ENCODE peak calls at places on chromosomes 13 and 19, in nine cellular contexts. P is HFF-Myc, A is thyroid gland, X is fibroblast of pulmonary artery, O is tibial nerve, E is epithelial cell of esophagus, C is adrenal gland, Q is PC-3, B is AG09309. M is an unnamed sample.
A peak's percentile ranks its signal among the peaks of the same experiment; 100 is the strongest.

GRCh38 chr13:102405499-102406079 is 3.7 kb upstream of the FGF14 start:
- DNase-seq in X (peak; percentile 17), A (no peak), B (no peak), P (no peak), Q (peak; percentile 6), E (peak; percentile 47), O (no peak), C (no peak), M (peak; percentile 9)

GRCh38 chr13:59250276-59250990 is 913.3 kb downstream of the DIAPH3 start:
- DNase-seq in O (no peak), C (no peak), A (no peak), X (no peak), E (no peak), B (no peak), Q (no peak), P (no peak), M (no peak)

GRCh38 chr13:61148691-61149332 is 266.8 kb downstream of the PCDH20 start:
- DNase-seq in P (no peak), E (no peak), X (peak; percentile 14), B (no peak), A (no peak), C (peak; percentile 44), O (no peak), Q (no peak), M (no peak)

GRCh38 chr13:111396457-111396856 is 76.0 kb downstream of the TEX29 start:
- DNase-seq in Q (no peak), E (no peak), O (no peak), P (no peak), X (no peak), B (no peak), C (no peak), A (no peak), M (no peak)

GRCh38 chr19:48918801-48919247 is 14.7 kb upstream of the DHDH start:
- DNase-seq in E (no peak), B (no peak), C (no peak), A (no peak), Q (peak; percentile 15), P (no peak), O (no peak), X (peak; percentile 16), M (no peak)

GRCh38 chr13:39148513-39148961 is 110.3 kb downstream of the NHLRC3 start:
- DNase-seq in A (no peak), P (no peak), O (peak; percentile 43), X (peak; percentile 57), E (peak; percentile 94), Q (no peak), C (no peak), B (peak; percentile 44), M (peak; percentile 68)

GRCh38 chr13:23443110-23443509 is 9.6 kb upstream of the SACS start:
- DNase-seq in O (no peak), Q (no peak), P (no peak), C (no peak), E (no peak), A (no peak), B (no peak), X (no peak), M (no peak)

GRCh38 chr19:366205-366783 is 21.7 kb upstream of the MIER2 start:
- DNase-seq in X (no peak), B (no peak), P (no peak), C (no peak), O (no peak), E (no peak), Q (no peak), A (no peak), M (no peak)

GRCh38 chr13:45292176-45292575 is 48.8 kb downstream of the TPT1 start:
- DNase-seq in O (no peak), C (no peak), X (no peak), A (no peak), E (peak; percentile 79), P (no peak), B (no peak), Q (peak; percentile 70), M (no peak)

GRCh38 chr13:104357174-104357573 is 1291.0 kb upstream of the SLC10A2 start:
- DNase-seq in P (no peak), C (no peak), A (no peak), O (no peak), B (no peak), E (peak; percentile 7), Q (no peak), X (peak; percentile 19), M (peak; percentile 0)

DNA sequence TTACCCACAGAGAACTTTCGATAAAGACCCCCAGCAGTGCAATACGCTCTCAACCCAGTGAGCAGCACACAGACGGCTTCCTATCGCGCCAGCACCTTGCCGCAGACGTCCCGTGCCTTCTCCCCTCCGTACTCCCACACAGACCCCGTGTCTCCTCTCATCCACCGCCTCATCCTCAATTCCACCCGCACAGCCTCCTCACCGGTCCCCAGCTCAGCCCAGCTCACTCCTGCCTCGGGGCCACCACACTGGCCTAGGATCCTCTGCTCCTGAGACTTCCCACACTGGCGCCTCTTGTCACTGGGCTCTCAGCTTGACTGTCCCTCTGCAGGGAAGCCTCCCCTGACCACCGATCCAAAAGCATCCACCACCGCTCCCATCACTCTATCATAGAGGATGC is 9.0 kb downstream of the MLLT1 start:
- DNase-seq in C (no peak), A (no peak), B (no peak), Q (no peak), O (no peak), X (no peak), E (no peak), P (no peak), M (no peak)
- H3K4me3 ChIP-seq in C (no peak overlapping the region), A (no peak overlapping the region), B (no peak overlapping the region), Q (no peak overlapping the region), O (no peak overlapping the region), X (peak overlapping the region; percentile 27), E (no peak overlapping the region), P (no peak overlapping the region), M (peak overlapping the region; percentile 35)

GRCh38 chr19:8021374-8021773 is 15.9 kb upstream of the ELAVL1 start:
- DNase-seq in X (no peak), E (no peak), Q (no peak), O (no peak), B (no peak), A (no peak), P (no peak), C (no peak), M (no peak)

GRCh38 chr19:8023371-8023770 is 17.9 kb upstream of the ELAVL1 start:
- DNase-seq in P (no peak), O (no peak), A (no peak), X (no peak), B (no peak), C (no peak), E (no peak), Q (no peak), M (peak; percentile 66)

GRCh38 chr19:8022275-8022674 is 16.8 kb upstream of the ELAVL1 start:
- DNase-seq in C (no peak), X (no peak), E (no peak), P (no peak), O (no peak), A (no peak), B (no peak), Q (no peak), M (no peak)

GRCh38 chr19:8020681-8021080 is 15.2 kb upstream of the ELAVL1 start:
- DNase-seq in O (no peak), B (no peak), A (no peak), P (no peak), E (no peak), X (no peak), C (no peak), Q (no peak), M (no peak)

GRCh38 chr19:8017808-8018207 is 12.4 kb upstream of the ELAVL1 start:
- DNase-seq in O (no peak), P (no peak), C (no peak), A (peak; percentile 5), E (no peak), Q (no peak), X (no peak), B (no peak), M (no peak)
- TF ChIP-seq CTCF in O (peak; percentile 22), P (peak; percentile 19), C (no peak), A (no peak), E (no peak), Q (no peak), X (no peak), B (no peak), M (peak; percentile 37)

DNA sequence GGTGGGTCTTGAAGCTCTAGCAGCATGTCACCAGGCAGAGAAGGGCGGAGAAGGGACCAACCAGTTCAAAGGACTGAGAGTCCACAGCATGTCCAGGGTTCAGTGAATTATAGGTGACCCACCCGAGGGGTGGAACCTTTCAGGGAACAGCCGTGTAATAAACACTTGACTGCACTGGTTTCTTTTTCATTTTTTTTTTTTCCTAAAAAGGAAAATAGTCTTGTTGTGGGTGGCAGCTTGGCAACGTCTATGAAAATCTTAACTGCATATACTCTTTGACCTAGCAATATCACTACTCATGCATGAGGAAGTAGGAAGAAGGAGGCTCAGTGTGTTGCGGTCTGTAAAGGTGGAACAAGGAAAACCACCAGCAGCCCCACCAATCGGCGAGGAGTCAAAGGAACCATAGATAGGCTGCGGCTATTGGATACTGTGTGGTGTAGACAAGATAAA is 13.0 kb upstream of the MYH14 start:
- DNase-seq in Q (no peak), X (no peak), C (no peak), B (no peak), E (no peak), P (no peak), A (peak; percentile 70), O (no peak), M (no peak)
- H3K4me3 ChIP-seq in Q (no peak overlapping the region), X (no peak overlapping the region), C (no peak overlapping the region), B (no peak overlapping the region), E (no peak overlapping the region), P (no peak overlapping the region), A (no peak overlapping the region), O (no peak overlapping the region), M (no peak overlapping the region)

GRCh38 chr19:4206818-4207484 is 22.4 kb upstream of the EBI3 start:
- DNase-seq in X (peak; percentile 51), Q (no peak), C (no peak), P (no peak), E (no peak), B (no peak), O (no peak), A (no peak), M (peak; percentile 26)

GRCh38 chr19:4213116-4213515 is 16.2 kb upstream of the EBI3 start:
- DNase-seq in C (no peak), A (no peak), Q (no peak), B (no peak), O (no peak), P (no peak), X (no peak), E (no peak), M (no peak)

GRCh38 chr19:4210166-4210731 is 19.1 kb upstream of the EBI3 start:
- DNase-seq in B (no peak), O (no peak), X (no peak), C (no peak), A (no peak), P (no peak), E (no peak), Q (no peak), M (no peak)

DNA sequence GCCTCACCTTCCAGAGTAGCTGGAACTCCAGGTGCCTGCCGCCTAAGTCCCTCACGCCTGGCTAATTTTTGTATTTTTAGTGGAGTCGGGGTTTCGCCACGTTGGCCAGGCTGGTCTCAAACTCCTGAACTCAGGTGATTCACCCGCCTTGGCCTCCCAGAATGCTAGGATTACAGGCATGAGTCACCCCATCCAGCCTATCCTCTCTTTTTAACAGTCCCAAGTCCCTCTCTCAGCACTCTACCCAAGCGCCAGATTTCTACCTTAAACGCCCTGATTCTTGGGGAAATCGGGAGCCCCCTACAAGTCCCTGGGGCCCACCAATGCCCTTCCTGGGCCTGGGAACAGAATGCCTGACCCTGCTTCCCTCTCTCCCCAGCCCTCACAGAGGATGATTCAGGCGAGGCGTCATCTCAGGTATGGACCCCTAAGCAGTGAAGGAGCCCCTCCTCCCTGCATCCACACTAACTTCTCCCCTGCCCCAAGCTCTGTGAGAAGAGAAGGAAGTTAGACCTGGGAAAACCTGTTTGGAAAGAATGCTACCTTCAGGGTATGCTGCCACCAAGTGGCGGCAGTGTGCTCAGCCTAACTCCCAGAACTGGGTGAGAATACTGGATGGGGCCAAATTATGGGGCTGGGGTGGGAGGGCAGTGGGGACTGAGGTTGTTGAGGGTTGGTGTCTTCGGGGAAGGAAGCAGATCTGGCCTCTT is 20.8 kb upstream of the EBI3 start:
- DNase-seq in B (no peak), A (no peak), P (no peak), Q (peak; percentile 50), X (peak; percentile 28), O (no peak), E (peak; percentile 56), C (no peak), M (no peak)
- TF ChIP-seq CTCF in B (peak; percentile 76), A (no peak), P (peak; percentile 46), Q (peak; percentile 36), X (peak; percentile 34), O (no peak), E (peak; percentile 47), C (peak; percentile 22), M (peak; percentile 54)